ENCODE peak calls at places on chromosomes 13 and 19, in four cellular contexts. One of them, this sample, is unnamed.

GRCh38 chr19:3665681-3666544 is 34.4 kb downstream of the PIP5K1C start:
- DNase-seq in Caco-2: peak
- DNase-seq in small intestine: peak
- DNase-seq in renal cortical epithelial cell: no peak
- DNase-seq in this sample: peak

GRCh38 chr19:46967578-46968018 is 52.0 kb upstream of the NPAS1 start:
- DNase-seq in Caco-2: no peak
- DNase-seq in small intestine: peak
- DNase-seq in renal cortical epithelial cell: peak
- DNase-seq in this sample: peak

GRCh38 chr13:32153056-32153455 is 121.5 kb downstream of the FRY start:
- DNase-seq in Caco-2: no peak
- DNase-seq in small intestine: no peak
- DNase-seq in renal cortical epithelial cell: peak
- DNase-seq in this sample: no peak

GRCh38 chr13:33411312-33411711 is 125.8 kb upstream of the STARD13 start:
- DNase-seq in Caco-2: no peak
- DNase-seq in renal cortical epithelial cell: no peak
- DNase-seq in small intestine: no peak
- DNase-seq in this sample: no peak

GRCh38 chr13:30453727-30454126 is 12.0 kb downstream of the HMGB1 start:
- DNase-seq in small intestine: no peak
- DNase-seq in Caco-2: no peak
- DNase-seq in renal cortical epithelial cell: no peak
- DNase-seq in this sample: no peak

GRCh38 chr13:112103260-112103843 is 36.4 kb downstream of the SOX1 start:
- DNase-seq in renal cortical epithelial cell: no peak
- DNase-seq in Caco-2: no peak
- DNase-seq in small intestine: no peak
- DNase-seq in this sample: no peak

GRCh38 chr19:47699360-47699917 is 13.8 kb upstream of the EHD2 start:
- DNase-seq in small intestine: peak
- DNase-seq in Caco-2: peak
- DNase-seq in renal cortical epithelial cell: no peak
- DNase-seq in this sample: peak

GRCh38 chr19:39126593-39127187 is 1.1 kb downstream of the PAK4 start:
- DNase-seq in renal cortical epithelial cell: peak
- DNase-seq in small intestine: peak
- DNase-seq in Caco-2: peak
- DNase-seq in this sample: peak

GRCh38 chr19:3785464-3785937 is 680 bp downstream of the MATK start:
- DNase-seq in Caco-2: no peak
- DNase-seq in small intestine: no peak
- DNase-seq in renal cortical epithelial cell: no peak
- DNase-seq in this sample: no peak

GRCh38 chr19:43544077-43544476 is 11.1 kb downstream of the ZNF575 start:
- DNase-seq in small intestine: no peak
- DNase-seq in Caco-2: no peak
- DNase-seq in renal cortical epithelial cell: no peak
- DNase-seq in this sample: no peak

GRCh38 chr13:46289260-46289955 is 77.7 kb downstream of the LRRC63 start:
- DNase-seq in small intestine: no peak
- DNase-seq in Caco-2: no peak
- DNase-seq in renal cortical epithelial cell: no peak
- DNase-seq in this sample: no peak

GRCh38 chr19:39539165-39539518 is 819 bp downstream of the EID2 start:
- DNase-seq in Caco-2: peak
- DNase-seq in renal cortical epithelial cell: peak
- DNase-seq in small intestine: no peak
- DNase-seq in this sample: peak

GRCh38 chr19:16828990-16829821 is at the start of gene SIN3B:
- DNase-seq in small intestine: peak
- DNase-seq in Caco-2: peak
- DNase-seq in renal cortical epithelial cell: peak
- DNase-seq in this sample: peak

GRCh38 chr13:51614350-51614786 is 30.1 kb downstream of the WDFY2 start:
- DNase-seq in small intestine: peak
- DNase-seq in Caco-2: no peak
- DNase-seq in renal cortical epithelial cell: peak
- DNase-seq in this sample: no peak

GRCh38 chr13:30097089-30097488 is 210.3 kb downstream of the KATNAL1 start:
- DNase-seq in Caco-2: no peak
- DNase-seq in renal cortical epithelial cell: no peak
- DNase-seq in small intestine: no peak
- DNase-seq in this sample: no peak

GRCh38 chr19:22427587-22428298 is 5.6 kb upstream of the ZNF98 start:
- DNase-seq in Caco-2: no peak
- DNase-seq in small intestine: no peak
- DNase-seq in renal cortical epithelial cell: no peak
- DNase-seq in this sample: no peak

This sample was measured in kidney glomerular epithelial cell.